ENCODE peak calls at places on chromosomes 12 and 14, in four cellular contexts. S, L, U and F are unnamed samples.

GRCh38 chr14:92037989-92038388 is 1.9 kb downstream of the TRIP11 start:
- DNase-seq in S (no peak), U (no peak), L (no peak), F (no peak)

GRCh38 chr14:98907981-98908544 is 363.9 kb downstream of the BCL11B start:
- DNase-seq in L (no peak), S (no peak), U (no peak), F (no peak)

GRCh38 chr14:100239200-100239839 is 376 bp downstream of the YY1 start:
- DNase-seq in S (peak), L (no peak), U (no peak), F (no peak)

GRCh38 chr12:57620936-57621496 is 9.8 kb downstream of the ARHGEF25 start:
- DNase-seq in U (no peak), L (no peak), S (no peak), F (no peak)

GRCh38 chr12:124410354-124411175 is 115.7 kb downstream of the RFLNA start:
- DNase-seq in U (no peak), L (no peak), S (no peak), F (no peak)

GRCh38 chr12:48380596-48380995 is 29.9 kb upstream of the ZNF641 start:
- DNase-seq in L (no peak), S (no peak), U (no peak), F (no peak)

GRCh38 chr12:1234073-1234472 is 243.1 kb downstream of the ERC1 start:
- DNase-seq in U (no peak), L (no peak), S (no peak), F (no peak)

GRCh38 chr14:106390947-106391346 is 864.6 kb downstream of the TMEM121 start:
- DNase-seq in U (no peak), S (no peak), L (no peak), F (no peak)

GRCh38 chr14:52259452-52259851 is 8.0 kb upstream of the PTGDR start:
- DNase-seq in L (no peak), U (no peak), S (no peak), F (no peak)

GRCh38 chr12:124953689-124954405 is 35.1 kb downstream of the DHX37 start:
- DNase-seq in U (no peak), L (no peak), S (no peak), F (no peak)

GRCh38 chr12:76346798-76347420 is 1.3 kb downstream of the BBS10 start:
- DNase-seq in S (peak), L (no peak), U (peak), F (peak)

GRCh38 chr12:62256408-62257079 is 3.7 kb upstream of the USP15 start:
- DNase-seq in U (no peak), S (no peak), L (no peak), F (no peak)

GRCh38 chr14:89432226-89432625 is 15.2 kb upstream of the FOXN3 start:
- DNase-seq in U (no peak), S (no peak), L (no peak), F (no peak)

GRCh38 chr12:46523446-46523845 is 150.9 kb upstream of the SLC38A2 start:
- DNase-seq in S (no peak), U (no peak), L (no peak), F (peak)

GRCh38 chr14:105486333-105486973 is at the start of gene CRIP1:
- DNase-seq in S (peak), U (no peak), L (no peak), F (no peak)

GRCh38 chr12:114711689-114712152 is 27.7 kb upstream of the TBX3 start:
- DNase-seq in U (no peak), L (no peak), S (no peak), F (no peak)

GRCh38 chr14:73460691-73461127 is 2.4 kb upstream of the NUMB start:
- DNase-seq in S (no peak), U (no peak), L (no peak), F (peak)

GRCh38 chr12:43863770-43864366 is 28.0 kb downstream of the TMEM117 start:
- DNase-seq in U (no peak), L (no peak), S (no peak), F (no peak)

GRCh38 chr14:22973217-22974032 is 8.9 kb downstream of the AJUBA start:
- DNase-seq in S (peak), U (no peak), L (peak), F (peak)

GRCh38 chr12:52428121-52428520 is 6.0 kb downstream of the KRT75 start:
- DNase-seq in L (no peak), S (no peak), U (no peak), F (no peak)

DNA sequence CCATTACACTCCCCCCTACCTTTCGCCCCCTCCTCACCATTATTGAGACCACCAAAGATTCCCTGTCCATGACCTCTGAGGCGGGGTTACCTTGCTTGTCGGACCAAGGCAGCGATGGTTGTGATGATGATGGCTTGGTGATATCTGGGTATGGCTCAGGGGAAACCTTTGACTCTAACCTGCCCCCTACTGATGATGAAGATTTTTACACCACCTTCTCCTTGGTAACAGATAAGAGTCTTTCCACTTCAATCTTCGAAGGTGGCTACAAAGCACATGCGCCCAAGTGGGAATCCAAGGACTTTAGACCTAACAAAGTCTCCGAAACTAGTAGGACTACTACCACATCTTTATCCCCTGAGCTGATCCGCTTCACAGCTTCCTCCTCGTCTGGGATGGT is 350.2 kb downstream of the DIO2 start:
- DNase-seq in S (no peak), U (no peak), L (no peak), F (no peak)
- TF ChIP-seq CTCF in S (no peak), U (no peak), L (no peak), F (peak)

GRCh38 chr12:107133462-107133861 is 40.1 kb upstream of the CRY1 start:
- DNase-seq in U (no peak), S (no peak), L (no peak), F (no peak)
- TF ChIP-seq CTCF in U (no peak), S (no peak), L (no peak), F (peak)

DNA sequence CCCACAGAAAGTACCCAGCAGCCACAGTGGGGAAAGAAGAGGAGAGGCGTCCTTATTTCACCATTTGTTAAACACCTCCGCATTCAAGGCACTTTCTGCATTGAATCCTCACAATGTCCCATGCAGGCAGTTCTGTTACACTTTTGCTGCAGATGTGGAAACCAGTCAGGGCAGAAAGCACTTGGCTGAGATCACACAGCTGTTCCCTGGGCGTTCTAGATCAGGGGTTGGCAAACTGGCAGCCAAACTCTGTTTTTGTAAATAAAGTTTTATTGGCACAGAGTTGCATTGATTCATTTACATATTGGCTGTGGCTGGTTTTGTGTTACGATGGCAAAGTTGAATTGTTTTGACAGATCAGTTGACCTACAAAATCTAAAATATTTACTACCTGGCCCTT is 20.1 kb downstream of the FOXN4 start:
- DNase-seq in L (no peak), U (no peak), S (no peak), F (no peak)
- TF ChIP-seq CTCF in L (no peak), U (no peak), S (no peak), F (no peak)

GRCh38 chr14:56294125-56294524 is 175.9 kb downstream of the PELI2 start:
- DNase-seq in U (no peak), L (no peak), S (peak), F (no peak)
- TF ChIP-seq CTCF in U (no peak), L (peak), S (no peak), F (peak)

GRCh38 chr14:39731912-39732311 is 299.7 kb upstream of the FBXO33 start:
- DNase-seq in S (peak), U (no peak), L (no peak), F (no peak)
- TF ChIP-seq CTCF in S (peak), U (peak), L (peak), F (peak)